ENCODE peak calls at places on chromosomes 5 and 9, in five cellular contexts. W, M, E, P and I are unnamed samples. For H3K9me2, the result is how much of the 10 kb centered on the place peaks cover.

GRCh38 chr5:125372694-125373621 is 626.5 kb upstream of the ZNF608 start:
- DNase-seq in E (no peak), P (peak), M (peak), W (no peak), I (no peak)

GRCh38 chr9:100756217-100756616 is 178.3 kb downstream of the CAVIN4 start:
- DNase-seq in M (no peak), W (no peak), P (no peak), E (no peak), I (no peak)

GRCh38 chr5:134125195-134126015 is 10.9 kb downstream of the TCF7 start:
- DNase-seq in M (peak), W (peak), E (peak), P (no peak), I (no peak)

GRCh38 chr9:133101356-133102189 is 19.5 kb downstream of the RALGDS start:
- DNase-seq in E (no peak), M (no peak), P (no peak), W (no peak), I (no peak)

GRCh38 chr9:99169982-99170761 is 51.6 kb downstream of the ALG2 start:
- DNase-seq in M (peak), W (no peak), P (peak), E (no peak), I (no peak)

GRCh38 chr9:114098021-114098659 is 952 bp downstream of the KIF12 start:
- DNase-seq in P (peak), E (peak), W (no peak), M (peak), I (no peak)

GRCh38 chr5:44048268-44048984 is 340.8 kb downstream of the FGF10 start:
- DNase-seq in P (no peak), W (no peak), E (no peak), M (no peak), I (no peak)

GRCh38 chr5:176350416-176350815 is 11.1 kb downstream of the KIAA1191 start:
- DNase-seq in P (no peak), M (no peak), E (no peak), W (no peak), I (no peak)

GRCh38 chr5:39072915-39073758 is 1.1 kb downstream of the RICTOR start:
- DNase-seq in W (peak), E (no peak), P (peak), M (peak), I (peak)

GRCh38 chr9:33698267-33698666 is 97.1 kb upstream of the PRSS3 start:
- DNase-seq in P (no peak), E (no peak), M (no peak), W (no peak), I (no peak)

DNA sequence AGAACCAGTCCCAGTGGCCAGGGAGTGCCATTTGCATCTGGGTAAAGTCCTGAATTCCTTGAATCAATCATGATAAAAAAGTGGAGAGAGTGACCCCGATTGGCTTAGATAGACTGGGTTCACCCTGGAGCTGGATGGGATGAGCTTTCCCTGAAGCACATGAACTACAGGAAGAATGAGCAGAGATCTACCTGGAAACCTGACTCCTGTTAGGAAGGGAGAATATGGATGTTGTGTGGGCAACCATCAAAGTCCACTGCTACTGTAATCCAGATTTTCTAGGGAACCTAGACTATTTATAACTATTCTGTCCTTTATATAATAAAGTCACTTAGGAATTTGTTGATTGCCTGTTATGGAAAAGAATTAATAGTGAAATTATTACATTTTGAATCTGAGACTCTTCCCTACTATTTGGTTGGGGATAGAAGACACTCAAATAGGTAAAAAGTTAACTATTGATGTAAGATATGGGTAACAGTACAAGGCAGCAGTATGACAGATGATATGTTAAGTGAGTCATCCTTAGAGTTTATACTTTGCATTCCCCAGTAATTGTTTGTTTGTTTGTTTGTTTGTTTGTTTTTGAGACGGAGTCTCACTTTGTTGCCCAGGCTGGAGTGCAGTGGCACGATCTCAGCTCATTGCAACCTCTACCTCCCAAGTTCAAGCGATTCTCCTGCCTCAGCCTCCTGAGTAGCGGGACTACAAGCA is 17.9 kb downstream of the CYSTM1 start:
- DNase-seq in W (no peak), E (no peak), M (no peak), P (no peak), I (no peak)
- H3K9me2 ChIP-seq in W (under half), E (under half), M (under half), P (under half), I (under half)

GRCh38 chr9:109190151-109190550 is 23.1 kb upstream of the FRRS1L start:
- DNase-seq in M (no peak), P (no peak), W (no peak), E (no peak), I (no peak)
- H3K9me2 ChIP-seq in M (under half), P (under half), W (under half), E (under half), I (under half)

DNA sequence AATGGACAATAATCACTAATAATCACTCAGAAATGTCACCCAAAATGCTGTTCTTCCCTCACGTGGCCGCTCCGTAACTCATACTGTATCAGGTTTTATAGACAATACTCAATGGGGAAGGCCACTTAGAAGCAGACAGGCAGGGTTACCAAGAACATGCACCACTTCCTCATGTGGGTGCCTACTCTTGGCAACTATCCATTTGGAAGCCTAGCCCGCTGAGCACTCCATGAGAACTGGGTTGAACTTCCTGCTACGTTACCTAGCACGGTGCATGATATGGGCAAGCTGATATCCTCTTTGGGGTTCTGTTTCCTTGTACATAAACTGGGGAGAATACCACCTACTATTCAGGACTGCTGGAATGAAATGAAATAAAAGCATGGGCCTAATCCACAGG is 14.3 kb downstream of the DAP start:
- DNase-seq in W (no peak), M (no peak), P (no peak), E (no peak), I (no peak)
- H3K9me2 ChIP-seq in W (under half), M (under half), P (under half), E (under half), I (under half)

GRCh38 chr5:25418319-25418859 is 773.6 kb upstream of the CDH10 start:
- DNase-seq in M (no peak), E (no peak), P (peak), W (no peak), I (no peak)
- H3K9me2 ChIP-seq in M (under half), E (under half), P (under half), W (under half), I (under half)

DNA sequence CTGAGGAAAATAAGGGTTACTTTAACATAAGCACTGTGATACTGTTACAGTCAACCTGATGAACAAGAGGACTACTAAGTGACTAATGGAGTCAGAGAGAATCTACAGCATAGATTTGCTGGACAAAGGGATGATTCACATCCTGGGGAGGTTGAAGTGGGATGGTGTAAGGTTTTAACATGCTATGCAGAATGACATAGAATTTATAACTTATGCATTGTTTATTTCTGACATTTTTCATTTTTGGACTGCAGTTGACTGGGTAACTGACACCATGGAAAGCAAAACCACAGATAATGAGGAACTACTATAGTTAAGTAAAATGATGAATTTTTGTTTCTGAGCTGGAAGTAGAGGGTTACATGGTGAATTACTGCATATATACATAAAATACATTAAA is 389.2 kb downstream of the MAT2B start:
- DNase-seq in P (no peak), W (no peak), M (no peak), E (no peak), I (no peak)
- H3K9me2 ChIP-seq in P (under half), W (under half), M (under half), E (under half), I (under half)